ENCODE peak calls at places on chromosome 20, in eight cellular contexts. L, D, R, O, I, C, J and Q are unnamed samples.

GRCh38 chr20:20971810-20972209 is 134.3 kb downstream of the LINC00237 start:
- DNase-seq in L (no peak), D (no peak), R (no peak), O (no peak), I (no peak), C (no peak), J (no peak), Q (no peak)

GRCh38 chr20:57870597-57871236 is 160.9 kb upstream of the PMEPA1 start:
- DNase-seq in L (no peak), D (no peak), R (no peak), O (no peak), I (no peak), C (no peak), J (no peak), Q (no peak)

GRCh38 chr20:37803476-37804307 is 99.2 kb upstream of the VSTM2L start:
- DNase-seq in L (no peak), D (no peak), R (no peak), O (peak), I (no peak), C (no peak), J (no peak), Q (no peak)

GRCh38 chr20:9516658-9516987 is 2.2 kb downstream of the LAMP5 start:
- DNase-seq in L (no peak), D (no peak), R (no peak), O (no peak), I (no peak), C (no peak), J (no peak), Q (no peak)

GRCh38 chr20:48025061-48025515 is 239.8 kb upstream of the SULF2 start:
- DNase-seq in L (peak), D (peak), R (no peak), O (peak), I (no peak), C (no peak), J (no peak), Q (peak)

GRCh38 chr20:57395111-57395959 is 4.1 kb downstream of the RBM38 start:
- DNase-seq in L (peak), D (no peak), R (no peak), O (no peak), I (peak), C (no peak), J (peak), Q (peak)

GRCh38 chr20:23142162-23143050 is 56.3 kb upstream of the CD93 start:
- DNase-seq in L (no peak), D (no peak), R (no peak), O (peak), I (peak), C (no peak), J (no peak), Q (no peak)

GRCh38 chr20:57653546-57653900 is 33.3 kb upstream of the ZBP1 start:
- DNase-seq in L (no peak), D (no peak), R (no peak), O (no peak), I (peak), C (no peak), J (no peak), Q (no peak)

GRCh38 chr20:24382330-24382729 is 87.1 kb upstream of the SYNDIG1 start:
- DNase-seq in L (no peak), D (no peak), R (no peak), O (no peak), I (no peak), C (no peak), J (no peak), Q (no peak)

GRCh38 chr20:56383334-56383733 is 8.7 kb downstream of the AURKA start:
- DNase-seq in L (no peak), D (no peak), R (no peak), O (no peak), I (no peak), C (no peak), J (no peak), Q (no peak)

GRCh38 chr20:33789109-33789857 is 21.9 kb upstream of the CHMP4B start:
- DNase-seq in L (peak), D (peak), R (peak), O (peak), I (peak), C (peak), J (peak), Q (peak)

GRCh38 chr20:25083773-25084615 is 2.1 kb upstream of the VSX1 start:
- DNase-seq in L (no peak), D (no peak), R (no peak), O (no peak), I (no peak), C (no peak), J (peak), Q (no peak)

GRCh38 chr20:41175727-41176330 is 38.5 kb downstream of the PLCG1 start:
- DNase-seq in L (no peak), D (no peak), R (no peak), O (peak), I (no peak), C (no peak), J (no peak), Q (no peak)

GRCh38 chr20:36121981-36122930 is 32.3 kb upstream of the EPB41L1 start:
- DNase-seq in L (peak), D (no peak), R (no peak), O (peak), I (peak), C (no peak), J (peak), Q (no peak)

GRCh38 chr20:47137231-47137865 is 219.2 kb downstream of the ZMYND8 start:
- DNase-seq in L (no peak), D (no peak), R (no peak), O (no peak), I (no peak), C (no peak), J (no peak), Q (no peak)

GRCh38 chr20:24650091-24650490 is 180.7 kb downstream of the SYNDIG1 start:
- DNase-seq in L (no peak), D (no peak), R (no peak), O (no peak), I (no peak), C (no peak), J (no peak), Q (no peak)

GRCh38 chr20:19806806-19807691 is 49.0 kb downstream of the RIN2 start:
- DNase-seq in L (peak), D (no peak), R (no peak), O (peak), I (no peak), C (no peak), J (peak), Q (peak)

GRCh38 chr20:59483481-59483880 is 120.9 kb upstream of the PHACTR3 start:
- DNase-seq in L (no peak), D (no peak), R (no peak), O (no peak), I (peak), C (no peak), J (no peak), Q (no peak)

GRCh38 chr20:15584507-15584906 is 988.7 kb downstream of the KIF16B start:
- DNase-seq in L (no peak), D (no peak), R (no peak), O (no peak), I (no peak), C (no peak), J (no peak), Q (no peak)

GRCh38 chr20:47392721-47393073 is 36.2 kb upstream of the ZMYND8 start:
- DNase-seq in L (peak), D (peak), R (no peak), O (no peak), I (no peak), C (peak), J (no peak), Q (no peak)

GRCh38 chr20:32396656-32397160 is 38.6 kb downstream of the ASXL1 start:
- DNase-seq in L (no peak), D (no peak), R (no peak), O (no peak), I (no peak), C (no peak), J (no peak), Q (no peak)

GRCh38 chr20:15913661-15914060 is 659.6 kb downstream of the KIF16B start:
- DNase-seq in L (no peak), D (no peak), R (no peak), O (no peak), I (no peak), C (no peak), J (no peak), Q (no peak)

GRCh38 chr20:11901127-11901526 is 16.6 kb upstream of the BTBD3 start:
- DNase-seq in L (peak), D (peak), R (no peak), O (no peak), I (no peak), C (peak), J (no peak), Q (peak)

GRCh38 chr20:26167499-26167898 is 470.8 kb upstream of the ZNF337 start:
- DNase-seq in L (no peak), D (no peak), R (no peak), O (no peak), I (no peak), C (no peak), J (no peak), Q (peak)

GRCh38 chr20:7352165-7352564 is 584.7 kb downstream of the BMP2 start:
- DNase-seq in L (no peak), D (no peak), R (no peak), O (no peak), I (no peak), C (no peak), J (no peak), Q (peak)

GRCh38 chr20:38278150-38278549 is 17.6 kb upstream of the KIAA1755 start:
- DNase-seq in L (no peak), D (peak), R (no peak), O (no peak), I (no peak), C (no peak), J (no peak), Q (no peak)

GRCh38 chr20:9051508-9051907 is 17.4 kb upstream of the PLCB4 start:
- DNase-seq in L (peak), D (peak), R (peak), O (no peak), I (no peak), C (peak), J (no peak), Q (peak)

GRCh38 chr20:33790571-33790970 is 20.6 kb upstream of the CHMP4B start:
- DNase-seq in L (peak), D (no peak), R (no peak), O (no peak), I (no peak), C (no peak), J (peak), Q (no peak)

GRCh38 chr20:25237610-25238318 is 10.1 kb upstream of the PYGB start:
- DNase-seq in L (peak), D (peak), R (peak), O (no peak), I (no peak), C (peak), J (no peak), Q (no peak)

GRCh38 chr20:11686900-11687543 is 230.7 kb upstream of the BTBD3 start:
- DNase-seq in L (no peak), D (peak), R (no peak), O (peak), I (peak), C (no peak), J (peak), Q (peak)

GRCh38 chr20:12179692-12180091 is 262.0 kb downstream of the BTBD3 start:
- DNase-seq in L (no peak), D (no peak), R (no peak), O (no peak), I (no peak), C (no peak), J (no peak), Q (no peak)

GRCh38 chr20:56358070-56358469 is 704 bp upstream of the FAM210B start:
- DNase-seq in L (no peak), D (no peak), R (no peak), O (no peak), I (no peak), C (no peak), J (no peak), Q (no peak)

GRCh38 chr20:9375221-9375681 is 139.1 kb upstream of the LAMP5 start:
- DNase-seq in L (no peak), D (no peak), R (no peak), O (no peak), I (no peak), C (no peak), J (no peak), Q (no peak)

GRCh38 chr20:22342410-22342809 is 242.0 kb downstream of the FOXA2 start:
- DNase-seq in L (no peak), D (no peak), R (no peak), O (no peak), I (no peak), C (no peak), J (no peak), Q (no peak)

GRCh38 chr20:10448270-10449156 is 13.4 kb downstream of the SLX4IP start:
- DNase-seq in L (no peak), D (no peak), R (no peak), O (no peak), I (no peak), C (no peak), J (no peak), Q (peak)

GRCh38 chr20:56621730-56622129 is 7.4 kb upstream of the TFAP2C start:
- DNase-seq in L (no peak), D (no peak), R (no peak), O (no peak), I (no peak), C (no peak), J (no peak), Q (no peak)

GRCh38 chr20:36601546-36601945 is 4.0 kb upstream of the RAB5IF start:
- DNase-seq in L (no peak), D (no peak), R (no peak), O (no peak), I (no peak), C (no peak), J (no peak), Q (no peak)

GRCh38 chr20:25280051-25280573 is 32.2 kb downstream of the PYGB start:
- DNase-seq in L (no peak), D (no peak), R (no peak), O (peak), I (peak), C (no peak), J (peak), Q (no peak)

GRCh38 chr20:19205999-19206398 is 6.4 kb upstream of the SLC24A3 start:
- DNase-seq in L (peak), D (no peak), R (peak), O (peak), I (peak), C (peak), J (peak), Q (peak)

GRCh38 chr20:1946442-1946761 is 47.5 kb downstream of the PDYN start:
- DNase-seq in L (no peak), D (no peak), R (no peak), O (no peak), I (no peak), C (no peak), J (no peak), Q (no peak)

GRCh38 chr20:1949306-1949705 is 44.6 kb downstream of the PDYN start:
- DNase-seq in L (no peak), D (no peak), R (no peak), O (no peak), I (no peak), C (no peak), J (no peak), Q (no peak)

GRCh38 chr20:1945660-1946059 is 48.2 kb downstream of the PDYN start:
- DNase-seq in L (no peak), D (no peak), R (no peak), O (no peak), I (no peak), C (no peak), J (no peak), Q (no peak)

GRCh38 chr20:1946762-1947534 is 46.9 kb downstream of the PDYN start:
- DNase-seq in L (peak), D (no peak), R (no peak), O (peak), I (no peak), C (no peak), J (peak), Q (peak)

GRCh38 chr20:1947535-1947846 is 46.4 kb downstream of the PDYN start:
- DNase-seq in L (no peak), D (no peak), R (no peak), O (no peak), I (no peak), C (no peak), J (no peak), Q (no peak)
- H3K27ac ChIP-seq in L (no peak), D (no peak), R (no peak), O (no peak), I (no peak), C (no peak), J (no peak), Q (peak)

DNA sequence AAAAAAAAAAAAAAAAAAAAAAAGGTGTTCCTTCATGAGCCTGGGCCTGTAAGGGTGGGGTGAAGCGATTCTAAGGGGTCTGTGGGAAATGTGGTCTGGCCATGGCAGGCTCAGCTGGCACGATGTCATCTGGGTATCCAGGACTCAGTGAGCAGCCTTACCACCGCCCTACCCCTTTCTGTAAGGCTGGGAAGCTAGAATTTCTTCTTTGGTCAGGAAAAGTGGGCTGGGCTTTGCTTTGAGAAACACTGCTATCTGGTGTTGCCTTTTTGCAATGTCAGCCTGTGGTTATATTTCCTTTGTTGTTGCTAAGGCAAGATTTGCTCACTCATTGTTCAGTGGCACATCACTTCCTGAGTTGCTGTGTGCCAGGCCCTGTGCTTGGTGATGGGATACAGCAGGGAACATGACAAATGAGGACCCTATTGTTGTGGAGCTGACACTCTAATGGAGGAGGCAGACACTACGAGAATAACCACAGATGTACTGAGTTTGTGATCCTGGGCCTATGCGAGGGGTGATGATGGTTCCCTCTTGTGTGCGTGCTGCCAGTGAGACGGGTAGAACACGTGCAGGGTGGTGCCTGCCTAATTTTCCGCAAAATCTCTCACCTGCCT is 45.9 kb upstream of the ZNFX1 start:
- DNase-seq in L (peak), D (peak), R (no peak), O (peak), I (no peak), C (no peak), J (no peak), Q (peak)
- TF ChIP-seq CTCF in L (peak), D (peak), R (peak), O (no peak), I (peak), C (peak), J (no peak), Q (peak)

GRCh38 chr20:34951252-34951651 is 4.4 kb downstream of the GSS start:
- DNase-seq in L (peak), D (no peak), R (no peak), O (no peak), I (no peak), C (no peak), J (no peak), Q (no peak)
- H3K27ac ChIP-seq in L (peak), D (no peak), R (no peak), O (no peak), I (no peak), C (no peak), J (no peak), Q (no peak)

GRCh38 chr20:62145688-62146018 is 2.1 kb downstream of the SS18L1 start:
- DNase-seq in L (no peak), D (no peak), R (no peak), O (no peak), I (no peak), C (no peak), J (no peak), Q (no peak)

GRCh38 chr20:62146019-62146755 is 2.6 kb downstream of the SS18L1 start:
- DNase-seq in L (no peak), D (no peak), R (no peak), O (no peak), I (no peak), C (no peak), J (no peak), Q (no peak)

GRCh38 chr20:62142252-62143117 is 709 bp downstream of the PSMA7 start:
- DNase-seq in L (no peak), D (no peak), R (no peak), O (peak), I (no peak), C (no peak), J (no peak), Q (peak)

GRCh38 chr20:62143118-62143975 is at the start of the genes PSMA7 and SS18L1:
- DNase-seq in L (peak), D (peak), R (no peak), O (peak), I (peak), C (no peak), J (peak), Q (peak)

DNA sequence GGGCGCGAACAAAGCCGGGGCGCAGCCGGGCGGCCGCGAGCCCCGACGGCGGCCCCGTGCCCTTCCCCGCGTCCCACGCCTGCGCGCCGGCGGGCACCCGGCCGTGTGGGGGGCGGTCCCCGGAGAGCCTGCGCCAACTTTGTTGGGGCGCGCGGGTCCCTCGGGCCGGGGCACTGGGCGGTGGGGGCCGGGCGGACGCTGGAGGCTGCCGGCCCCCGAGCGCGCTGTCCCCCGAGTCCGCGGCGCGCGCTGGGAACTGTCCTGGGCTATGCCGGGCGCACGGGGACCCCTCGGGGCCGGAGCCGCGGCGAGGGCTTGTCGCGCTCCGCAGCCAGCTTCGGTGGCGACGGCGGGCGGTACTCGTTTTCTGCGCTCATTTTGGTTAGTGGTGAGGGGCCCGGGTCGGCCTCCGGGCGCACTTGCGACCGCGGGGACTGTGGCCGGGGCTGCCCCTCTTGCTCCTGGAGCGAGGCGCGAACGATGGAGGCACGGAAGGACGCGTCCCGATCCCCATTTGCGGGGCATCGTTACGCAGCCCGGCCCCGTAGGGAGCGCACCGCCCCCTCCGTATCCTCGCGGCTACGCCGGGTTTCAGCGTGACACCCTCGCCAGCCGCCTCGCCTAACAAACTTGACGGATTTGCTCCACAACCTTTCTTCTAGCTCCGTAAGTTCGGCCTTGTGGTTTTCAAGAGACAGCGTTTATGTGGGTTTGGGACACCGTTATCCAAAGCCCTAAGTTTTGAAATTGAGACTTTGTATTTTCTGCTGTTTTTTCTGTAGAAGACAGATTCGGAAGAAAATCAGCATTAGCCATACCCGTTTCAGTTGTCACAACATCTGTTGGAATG is 632 bp downstream of the SS18L1 start:
- DNase-seq in L (peak), D (no peak), R (no peak), O (peak), I (no peak), C (no peak), J (peak), Q (peak)
- TF ChIP-seq CTCF in L (no peak), D (no peak), R (no peak), O (no peak), I (no peak), C (no peak), J (no peak), Q (peak)

GRCh38 chr20:53127027-53127426 is 154.9 kb downstream of the TSHZ2 start:
- DNase-seq in L (no peak), D (no peak), R (no peak), O (no peak), I (no peak), C (no peak), J (no peak), Q (no peak)
- H3K27ac ChIP-seq in L (no peak), D (no peak), R (no peak), O (no peak), I (no peak), C (no peak), J (no peak), Q (no peak)

GRCh38 chr20:653590-654426 is 808 bp upstream of the SRXN1 start:
- DNase-seq in L (no peak), D (no peak), R (no peak), O (peak), I (no peak), C (no peak), J (no peak), Q (no peak)
- TF ChIP-seq CTCF in L (no peak), D (no peak), R (peak), O (no peak), I (no peak), C (no peak), J (peak), Q (no peak)